ENCODE peak calls at places on chromosomes 2 and 18, in nine cellular contexts. Y is hepatocyte, A is heart right ventricle, B is IMR-90, F is ovary, Z is esophagus squamous epithelium, Q is psoas muscle, R is HepG2, H is keratinocyte. L is an unnamed sample.

GRCh38 chr2:79855264-79856006 is 342.6 kb downstream of the CTNNA2 start:
- DNase-seq in H (no peak), B (peak; percentile 7), R (no peak), Y (peak; percentile 48), Z (no peak), A (no peak), F (no peak), Q (no peak), L (no peak)

GRCh38 chr2:236892721-236893120 is 193.0 kb upstream of the COPS8 start:
- DNase-seq in Z (no peak), A (no peak), H (no peak), F (no peak), Q (no peak), R (no peak), B (no peak), Y (no peak), L (no peak)

GRCh38 chr2:134527398-134527797 is 191.4 kb downstream of the TMEM163 start:
- DNase-seq in H (no peak), A (peak; percentile 11), B (no peak), Z (no peak), Y (no peak), F (no peak), R (no peak), Q (no peak), L (peak; percentile 38)

GRCh38 chr2:65212619-65213018 is 15.0 kb upstream of the ACTR2 start:
- DNase-seq in Q (no peak), Z (no peak), F (no peak), H (no peak), A (no peak), B (no peak), Y (no peak), R (no peak), L (no peak)

GRCh38 chr2:1936411-1936980 is 192.2 kb upstream of the PXDN start:
- DNase-seq in Q (no peak), B (no peak), F (no peak), H (no peak), R (no peak), Y (no peak), Z (no peak), A (no peak), L (no peak)

GRCh38 chr2:44682459-44682858 is 259.0 kb upstream of the SIX3 start:
- DNase-seq in H (no peak), B (no peak), F (no peak), A (no peak), Q (no peak), R (no peak), Y (no peak), Z (no peak), L (no peak)

GRCh38 chr18:79742076-79742475 is 55.7 kb upstream of the KCNG2 start:
- DNase-seq in R (no peak), A (no peak), F (no peak), H (no peak), B (no peak), Z (no peak), Y (no peak), Q (no peak), L (no peak)

GRCh38 chr2:206968139-206969086 is 29.1 kb downstream of the CPO start:
- DNase-seq in Q (no peak), B (no peak), A (no peak), Z (no peak), H (no peak), R (no peak), Y (no peak), F (no peak), L (no peak)

GRCh38 chr18:33440011-33440383 is 524 bp downstream of the CCDC178 start:
- DNase-seq in Z (no peak), H (no peak), Y (peak; percentile 82), F (peak; percentile 63), B (peak; percentile 60), Q (peak; percentile 61), A (peak; percentile 8), R (no peak), L (no peak)

GRCh38 chr2:24820598-24821432 is 27.6 kb downstream of the CENPO start:
- DNase-seq in Q (no peak), Z (no peak), H (no peak), Y (no peak), B (no peak), F (no peak), R (no peak), A (no peak), L (no peak)

GRCh38 chr2:119888673-119889072 is 124.2 kb upstream of the EPB41L5 start:
- DNase-seq in Q (no peak), B (peak; percentile 92), H (no peak), R (no peak), Z (no peak), Y (no peak), A (no peak), F (no peak), L (no peak)

GRCh38 chr2:155633060-155633839 is 699.3 kb downstream of the NR4A2 start:
- DNase-seq in B (no peak), Z (no peak), Q (no peak), R (no peak), A (no peak), H (no peak), F (no peak), Y (no peak), L (no peak)

GRCh38 chr2:141946016-141946415 is 184.8 kb downstream of the LRP1B start:
- DNase-seq in Y (no peak), H (no peak), B (no peak), Q (no peak), A (no peak), R (no peak), Z (no peak), F (no peak), L (no peak)

GRCh38 chr18:75137346-75137877 is 71.5 kb downstream of the PTGR3 start:
- DNase-seq in H (no peak), Z (no peak), Q (no peak), Y (no peak), F (no peak), R (no peak), A (no peak), B (no peak), L (no peak)

GRCh38 chr2:86225581-86225980 is 26.3 kb downstream of the MRPL35 start:
- DNase-seq in Q (peak; percentile 83), F (no peak), B (no peak), A (peak; percentile 84), H (no peak), Y (no peak), R (no peak), Z (no peak), L (peak; percentile 88)

GRCh38 chr2:233029321-233029720 is 3.2 kb upstream of the NEU2 start:
- DNase-seq in B (no peak), Q (no peak), R (no peak), H (no peak), Y (no peak), F (no peak), A (no peak), Z (no peak), L (no peak)

GRCh38 chr2:180823546-180824141 is 156.8 kb upstream of the UBE2E3 start:
- DNase-seq in B (peak; percentile 57), R (no peak), A (no peak), Q (no peak), Z (no peak), F (no peak), H (no peak), Y (no peak), L (no peak)

DNA sequence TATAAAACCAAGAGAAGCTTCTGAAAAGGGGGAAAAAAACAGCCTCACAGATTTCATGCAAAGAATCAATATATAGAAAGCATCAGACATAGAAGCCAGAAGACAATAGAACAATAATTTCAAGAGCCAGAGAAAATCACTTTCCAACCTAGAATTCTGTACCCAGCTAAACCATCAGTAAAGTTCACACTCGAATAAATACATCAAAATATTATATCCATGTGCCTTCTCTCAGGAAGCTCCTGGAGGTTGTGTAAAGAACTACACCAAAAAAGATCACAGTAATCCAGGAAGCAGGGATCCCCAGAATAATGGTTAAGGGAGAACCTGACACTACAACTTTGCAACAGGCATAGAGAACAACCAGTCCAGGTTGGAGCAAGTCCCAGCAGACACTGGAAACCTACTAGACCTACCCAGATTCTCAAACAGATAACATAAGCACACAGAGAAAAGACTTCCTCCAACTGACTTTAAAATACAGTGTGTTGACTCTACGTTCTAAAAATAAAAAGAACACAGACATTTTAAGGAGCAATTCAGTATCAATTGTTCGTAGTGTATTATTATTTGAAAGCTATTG is 401.9 kb upstream of the HS6ST1 start:
- DNase-seq in Y (no peak), B (no peak), A (no peak), F (no peak), Q (no peak), R (no peak), H (no peak), Z (no peak), L (no peak)
- TF ChIP-seq CTCF in Y (no peak), B (peak; percentile 21), A (no peak), F (no peak), Q (no peak), R (no peak), H (peak; percentile 17), Z (no peak), L (no peak)

GRCh38 chr2:74387346-74387745 is 7.2 kb upstream of the DCTN1 start:
- DNase-seq in H (no peak), B (peak; percentile 47), Z (no peak), A (no peak), R (no peak), F (no peak), Y (no peak), Q (no peak), L (no peak)
- H3K4me1 ChIP-seq in H (peaks cover 16% of the 10 kb centered on the region), B (peaks cover 17% of the 10 kb centered on the region), Z (peaks cover 65% of the 10 kb centered on the region), A (peaks cover 50% of the 10 kb centered on the region), R (peaks cover 60% of the 10 kb centered on the region), F (peaks cover 14% of the 10 kb centered on the region), Y (peaks cover 14% of the 10 kb centered on the region), Q (peaks cover 55% of the 10 kb centered on the region), L (peaks cover 78% of the 10 kb centered on the region)

GRCh38 chr2:40489678-40489960 is 37.7 kb upstream of the SLC8A1 start:
- DNase-seq in A (no peak), R (no peak), H (no peak), Z (no peak), F (no peak), Y (no peak), B (no peak), Q (no peak), L (no peak)
- H3K4me3 ChIP-seq in A (peak overlapping the region; percentile 31), R (peak overlapping the region; percentile 53), H (no peak overlapping the region), Z (peak overlapping the region; percentile 36), F (peak overlapping the region; percentile 31), Y (no peak overlapping the region), B (peak overlapping the region; percentile 52), Q (peak overlapping the region; percentile 58), L (peak overlapping the region; percentile 52)

DNA sequence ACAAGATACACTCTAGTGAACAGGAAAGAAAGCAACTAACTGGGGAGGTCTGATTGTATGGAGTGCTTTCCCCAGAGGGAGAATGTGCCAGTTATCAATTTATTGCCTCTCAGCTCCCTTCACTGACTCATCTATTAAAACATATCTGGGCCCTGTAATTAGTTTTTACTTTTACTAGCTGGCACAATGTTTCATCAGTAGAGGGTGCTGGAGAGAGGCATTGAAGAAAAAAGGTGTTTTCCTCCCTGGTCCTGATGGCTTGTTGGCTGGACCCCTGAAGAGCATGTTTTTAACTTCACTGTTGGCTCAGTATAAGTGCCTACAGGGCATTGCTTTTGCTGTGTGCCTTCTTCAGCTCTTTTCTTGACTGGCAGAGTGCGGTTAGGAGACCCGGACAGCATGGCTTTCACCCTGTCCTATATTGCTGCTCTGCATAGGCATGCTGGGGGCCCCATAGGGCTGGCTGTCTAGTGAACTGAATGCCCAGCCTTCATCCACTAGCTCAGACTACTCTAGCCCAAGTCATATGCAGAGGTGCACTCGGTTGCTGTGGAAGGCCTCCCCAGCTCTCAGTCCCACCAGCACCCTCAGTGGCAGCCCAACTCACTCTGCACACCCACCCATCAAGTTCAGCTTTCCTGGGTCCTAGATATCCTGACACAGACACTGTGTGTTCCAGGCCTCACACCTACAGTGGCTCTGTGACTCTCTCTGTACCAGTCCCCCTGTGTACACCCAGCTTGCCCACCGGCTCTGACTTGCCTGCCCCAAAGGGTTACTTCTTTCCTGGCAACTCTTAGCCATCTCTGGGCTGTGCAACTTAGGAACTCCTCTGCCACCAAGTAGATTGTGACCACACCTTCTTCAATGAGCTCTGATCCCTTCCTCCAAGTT is 62.3 kb upstream of the ACYP2 start:
- DNase-seq in Y (no peak), Q (no peak), F (no peak), B (no peak), A (no peak), Z (no peak), H (no peak), R (no peak), L (no peak)
- TF ChIP-seq CTCF in Y (no peak), Q (no peak), F (no peak), B (no peak), A (no peak), Z (no peak), H (peak; percentile 50), R (peak; percentile 33), L (no peak)

L was measured in heart left ventricle.